ENCODE peak calls at places on chromosomes 6 and 20, in five cellular contexts. U, Z, V, H and X are unnamed samples.

GRCh38 chr6:24489881-24490280 is 503 bp upstream of the GPLD1 start:
- DNase-seq in U (no peak), Z (no peak), V (no peak), H (no peak), X (no peak)

GRCh38 chr20:63734111-63734945 is 2.1 kb upstream of the LIME1 start:
- DNase-seq in U (no peak), Z (no peak), V (no peak), H (no peak), X (no peak)

GRCh38 chr6:146892613-146893401 is 294.0 kb downstream of the ADGB start:
- DNase-seq in U (peak), Z (no peak), V (no peak), H (no peak), X (no peak)

GRCh38 chr20:63655249-63655648 is 2.0 kb upstream of the STMN3 start:
- DNase-seq in U (no peak), Z (no peak), V (no peak), H (no peak), X (no peak)

GRCh38 chr20:41342474-41343464 is 2.1 kb downstream of the LPIN3 start:
- DNase-seq in U (no peak), Z (no peak), V (no peak), H (no peak), X (no peak)

GRCh38 chr6:73610444-73611275 is 43.1 kb downstream of the SLC17A5 start:
- DNase-seq in U (peak), Z (peak), V (no peak), H (no peak), X (peak)

GRCh38 chr6:75745404-75745803 is 3.6 kb upstream of the MYO6 start:
- DNase-seq in U (no peak), Z (no peak), V (no peak), H (no peak), X (no peak)

GRCh38 chr6:36422714-36423100 is 19.9 kb downstream of the PXT1 start:
- DNase-seq in U (no peak), Z (no peak), V (no peak), H (no peak), X (no peak)

GRCh38 chr6:1516742-1517520 is 92.8 kb upstream of the FOXC1 start:
- DNase-seq in U (no peak), Z (no peak), V (no peak), H (no peak), X (no peak)

GRCh38 chr6:111552241-111552744 is 53.4 kb downstream of the TRAF3IP2 start:
- DNase-seq in U (peak), Z (no peak), V (no peak), H (no peak), X (no peak)

GRCh38 chr20:22924036-22924737 is 110.9 kb upstream of the SSTR4 start:
- DNase-seq in U (no peak), Z (no peak), V (no peak), H (no peak), X (no peak)

GRCh38 chr6:166540631-166541331 is 45.7 kb downstream of the RAMACL start:
- DNase-seq in U (no peak), Z (peak), V (peak), H (no peak), X (peak)

GRCh38 chr20:63641146-63641791 is 12.0 kb downstream of the STMN3 start:
- DNase-seq in U (peak), Z (peak), V (peak), H (no peak), X (peak)

GRCh38 chr6:140011537-140011936 is 637.1 kb upstream of the CITED2 start:
- DNase-seq in U (no peak), Z (no peak), V (no peak), H (no peak), X (no peak)
- TF ChIP-seq CTCF in U (no peak), Z (no peak), V (no peak), H (no peak), X (no peak)

GRCh38 chr20:56187791-56188190 is 60.7 kb upstream of the MC3R start:
- DNase-seq in U (no peak), Z (no peak), V (no peak), H (no peak), X (no peak)
- TF ChIP-seq CTCF in U (peak), Z (no peak), V (no peak), H (no peak), X (no peak)

DNA sequence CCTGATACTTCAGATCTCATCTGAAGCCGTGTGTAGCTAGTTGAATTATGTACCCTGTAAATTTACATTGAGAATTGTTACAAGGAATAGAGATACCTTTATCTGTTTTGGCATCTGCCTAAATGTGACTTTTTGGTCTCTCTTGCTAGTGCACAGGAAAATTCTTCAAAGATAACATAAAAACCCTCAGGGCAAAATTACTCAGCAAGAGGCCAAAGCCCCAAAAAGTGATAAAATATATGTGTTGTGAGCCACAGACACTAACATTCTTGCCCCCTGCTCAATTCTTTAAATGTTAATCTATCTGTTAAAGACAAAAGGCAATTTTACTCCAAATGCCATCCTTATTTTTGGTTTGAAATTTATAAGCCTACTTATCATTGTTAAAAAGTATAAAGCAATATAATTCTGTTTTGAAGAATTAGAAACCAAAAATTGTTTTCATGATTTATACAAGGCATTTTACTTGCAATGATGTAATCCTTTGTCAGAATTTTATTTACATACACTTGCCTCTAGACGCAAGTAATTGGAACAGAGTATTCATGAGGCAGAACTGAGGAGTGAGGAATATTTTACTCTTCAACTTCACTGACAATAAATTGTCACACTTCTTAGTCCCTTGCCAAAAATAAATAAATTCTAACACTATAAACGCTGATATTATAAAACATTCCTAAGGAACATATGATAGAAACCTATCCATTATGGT is 186.2 kb downstream of the EPM2A start:
- DNase-seq in U (no peak), Z (no peak), V (no peak), H (no peak), X (no peak)
- TF ChIP-seq CTCF in U (no peak), Z (no peak), V (no peak), H (no peak), X (no peak)

GRCh38 chr6:132598473-132598872 is 8.9 kb upstream of the TAAR5 start:
- DNase-seq in U (no peak), Z (peak), V (peak), H (peak), X (no peak)
- TF ChIP-seq CTCF in U (peak), Z (peak), V (no peak), H (peak), X (peak)

DNA sequence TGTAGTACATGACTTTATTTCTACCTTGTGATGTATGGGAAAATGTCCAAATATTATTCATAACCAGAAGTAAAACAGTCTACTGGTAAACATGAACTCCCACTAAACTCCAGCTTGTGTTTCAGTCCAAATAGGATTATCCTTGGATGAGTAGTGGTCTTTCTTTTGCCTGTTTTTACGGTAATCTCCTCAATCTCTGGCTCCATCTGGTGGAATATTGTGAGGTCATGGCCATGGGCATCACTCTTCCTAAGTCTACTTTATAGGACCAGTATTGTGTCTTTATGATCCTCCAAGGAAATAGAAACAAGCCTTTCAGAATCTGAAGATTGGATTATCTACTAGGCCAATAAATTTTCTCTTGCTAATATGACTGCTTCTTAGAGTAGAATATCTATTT is 505.0 kb downstream of the BMP2 start:
- DNase-seq in U (peak), Z (no peak), V (no peak), H (no peak), X (no peak)
- TF ChIP-seq CTCF in U (peak), Z (no peak), V (no peak), H (no peak), X (no peak)